ENCODE peak calls at places on chromosomes 16 and 17, in four cellular contexts. F, D, S and I are unnamed samples.

GRCh38 chr17:21304091-21304490 is 19.6 kb downstream of the MAP2K3 start:
- DNase-seq in S (no peak), D (peak; percentile 13), F (peak; percentile 45), I (peak; percentile 84)

GRCh38 chr17:75557075-75557851 is 30.3 kb upstream of the MYO15B start:
- DNase-seq in F (peak; percentile 77), D (no peak), S (peak; percentile 81), I (peak; percentile 91)

GRCh38 chr16:3850544-3850899 is 30.0 kb downstream of the CREBBP start:
- DNase-seq in D (no peak), S (no peak), F (no peak), I (no peak)

GRCh38 chr17:46818929-46819859 is 702 bp upstream of the WNT3 start:
- DNase-seq in D (no peak), F (peak; percentile 48), S (peak; percentile 98), I (peak; percentile 93)

GRCh38 chr17:58468944-58469343 is 19.3 kb downstream of the HSF5 start:
- DNase-seq in F (no peak), S (no peak), D (no peak), I (no peak)

GRCh38 chr17:69175812-69176517 is 34.3 kb upstream of the ABCA6 start:
- DNase-seq in D (no peak), S (no peak), F (no peak), I (no peak)

GRCh38 chr16:54236761-54237160 is 49.8 kb downstream of the IRX3 start:
- DNase-seq in D (no peak), S (no peak), F (no peak), I (peak; percentile 77)

GRCh38 chr16:17072104-17072503 is 398.7 kb downstream of the XYLT1 start:
- DNase-seq in D (no peak), S (no peak), F (no peak), I (peak; percentile 78)

GRCh38 chr17:54899201-54899600 is 1.5 kb upstream of the TOM1L1 start:
- DNase-seq in D (no peak), S (no peak), F (no peak), I (peak; percentile 43)

GRCh38 chr17:70217571-70217970 is 48.2 kb downstream of the KCNJ2 start:
- DNase-seq in S (no peak), D (no peak), F (no peak), I (no peak)

GRCh38 chr17:26792486-26792885 is 501.4 kb upstream of the WSB1 start:
- DNase-seq in S (no peak), F (no peak), D (no peak), I (no peak)

GRCh38 chr16:67395458-67396158 is 2.3 kb upstream of the TPPP3 start:
- DNase-seq in F (no peak), S (no peak), D (no peak), I (peak; percentile 94)

GRCh38 chr17:81991684-81992513 is 14.5 kb downstream of the ASPSCR1 start:
- DNase-seq in F (peak; percentile 89), D (peak; percentile 86), S (peak; percentile 85), I (peak; percentile 99)

GRCh38 chr17:72336026-72336803 is 215.4 kb downstream of the SOX9 start:
- DNase-seq in S (peak; percentile 72), F (no peak), D (no peak), I (no peak)

GRCh38 chr17:37701424-37702020 is 43.3 kb downstream of the HNF1B start:
- DNase-seq in F (peak; percentile 73), S (peak; percentile 87), D (no peak), I (no peak)

GRCh38 chr16:51553314-51553713 is 402.2 kb upstream of the SALL1 start:
- DNase-seq in S (no peak), F (no peak), D (no peak), I (no peak)

GRCh38 chr17:6682339-6682738 is 30.8 kb downstream of the C17orf100 start:
- DNase-seq in F (no peak), D (no peak), S (no peak), I (no peak)
- H3K36me3 ChIP-seq in F (no peaks in the 10 kb centered on the region), D (no peaks in the 10 kb centered on the region), S (no peaks in the 10 kb centered on the region), I (no peaks in the 10 kb centered on the region)

GRCh38 chr17:781920-782731 is at the start of the genes GLOD4 and MRM3:
- DNase-seq in D (peak; percentile 95), F (peak; percentile 98), S (peak; percentile 97), I (peak; percentile 99)
- TF ChIP-seq CTCF in D (peak; percentile 14), F (peak; percentile 12), S (peak; percentile 75), I (no peak)

GRCh38 chr17:79022507-79022991 is 1.4 kb upstream of the C1QTNF1 start:
- DNase-seq in D (no peak), F (peak; percentile 40), S (peak; percentile 48), I (peak; percentile 45)
- H3K4me1 ChIP-seq in D (peaks cover 40% of the 10 kb centered on the region), F (peaks cover 59% of the 10 kb centered on the region), S (peaks cover 13% of the 10 kb centered on the region), I (peaks cover 42% of the 10 kb centered on the region)

GRCh38 chr17:12136646-12137045 is 116.0 kb downstream of the MAP2K4 start:
- DNase-seq in S (no peak), D (no peak), F (no peak), I (no peak)

GRCh38 chr17:12134101-12134500 is 113.4 kb downstream of the MAP2K4 start:
- DNase-seq in F (no peak), D (no peak), S (no peak), I (no peak)

GRCh38 chr17:12133183-12133582 is 112.5 kb downstream of the MAP2K4 start:
- DNase-seq in D (no peak), F (no peak), S (no peak), I (no peak)

GRCh38 chr17:12136243-12136642 is 115.6 kb downstream of the MAP2K4 start:
- DNase-seq in S (no peak), F (no peak), D (no peak), I (no peak)

DNA sequence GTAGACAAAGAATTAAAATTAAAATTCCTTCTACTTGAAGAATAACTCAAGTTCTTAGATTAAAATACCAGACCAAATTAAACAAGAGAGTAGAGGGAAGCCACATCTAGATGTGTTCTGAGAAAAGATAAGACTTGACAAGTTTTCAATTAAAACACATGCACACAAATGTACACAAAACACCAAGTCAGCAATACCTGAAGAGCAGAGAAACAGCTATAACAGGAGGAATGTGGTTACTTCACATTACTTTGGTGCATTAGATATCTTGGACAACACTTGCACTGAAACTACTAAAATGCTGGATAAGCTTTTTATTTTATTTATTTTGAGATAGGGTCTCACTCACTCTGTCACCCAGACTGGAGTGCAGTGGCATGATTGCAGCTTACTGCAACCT is 113.9 kb downstream of the MAP2K4 start:
- DNase-seq in D (no peak), S (no peak), F (no peak), I (no peak)
- H3K36me3 ChIP-seq in D (peaks cover 43% of the 10 kb centered on the region), S (peaks cover 65% of the 10 kb centered on the region), F (peaks cover 32% of the 10 kb centered on the region), I (peaks cover 2% of the 10 kb centered on the region)

DNA sequence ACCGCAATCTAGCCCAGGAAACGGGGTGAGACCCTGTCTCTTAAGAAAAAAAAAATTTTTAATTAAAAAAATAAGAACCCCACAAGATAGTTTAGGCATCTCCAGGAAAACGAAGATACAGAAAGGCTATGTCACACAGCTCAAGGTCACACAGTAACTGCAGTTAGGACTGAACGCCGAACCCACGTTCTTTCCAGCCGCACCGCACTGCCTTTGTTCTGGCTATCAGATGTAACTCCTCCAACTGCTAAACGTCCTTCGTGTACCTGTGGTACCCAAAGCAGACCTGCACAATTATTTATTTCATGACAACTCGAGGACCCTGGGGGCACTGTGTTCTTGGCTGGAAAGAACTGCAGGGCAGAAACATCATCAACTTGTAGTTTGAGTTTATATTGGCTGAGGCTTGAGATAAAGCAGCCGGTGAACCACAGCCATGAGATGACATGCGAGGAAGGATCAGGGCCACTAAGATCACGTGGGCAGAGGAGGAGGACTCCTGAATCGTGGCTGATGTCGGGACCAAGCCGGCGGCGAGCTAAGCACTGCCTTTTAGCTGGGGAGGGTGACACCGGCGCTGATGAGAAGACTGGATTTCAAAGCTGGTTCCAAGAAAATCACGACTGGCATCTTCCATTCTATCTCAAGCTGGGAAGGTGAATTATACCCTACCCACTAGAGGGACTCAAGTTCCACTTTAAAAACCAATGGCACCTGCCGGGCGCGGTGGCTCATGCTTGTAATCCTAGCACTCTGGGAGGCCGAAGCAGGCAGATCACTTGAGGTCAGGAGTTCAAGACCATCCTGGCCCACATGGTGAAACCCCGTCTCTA is 20.7 kb upstream of the MNT start:
- DNase-seq in F (no peak), D (no peak), S (peak; percentile 76), I (peak; percentile 58)
- TF ChIP-seq CTCF in F (no peak), D (peak; percentile 38), S (peak; percentile 64), I (peak; percentile 29)

GRCh38 chr16:89331371-89332109 is 114.0 kb downstream of the ZNF778 start:
- DNase-seq in D (no peak), F (no peak), S (no peak), I (peak; percentile 30)
- H3K4me1 ChIP-seq in D (peaks cover 78% of the 10 kb centered on the region), F (peaks cover 40% of the 10 kb centered on the region), S (peaks cover 16% of the 10 kb centered on the region), I (peaks cover 38% of the 10 kb centered on the region)

GRCh38 chr16:684961-685696 is 995 bp upstream of the JMJD8 start:
- DNase-seq in F (no peak), D (peak; percentile 45), S (no peak), I (no peak)
- H3K36me3 ChIP-seq in F (peaks cover 32% of the 10 kb centered on the region), D (peaks cover 34% of the 10 kb centered on the region), S (peaks cover 36% of the 10 kb centered on the region), I (peaks cover 23% of the 10 kb centered on the region)

GRCh38 chr17:792277-792676 is 10.1 kb downstream of the MRM3 start:
- DNase-seq in D (no peak), S (peak; percentile 69), F (no peak), I (no peak)
- TF ChIP-seq CTCF in D (no peak), S (peak; percentile 47), F (no peak), I (no peak)

GRCh38 chr17:67243284-67243683 is 1.7 kb downstream of the HELZ start:
- DNase-seq in F (no peak), S (no peak), D (no peak), I (no peak)
- H3K4me1 ChIP-seq in F (peaks cover 39% of the 10 kb centered on the region), S (peaks cover 3% of the 10 kb centered on the region), D (peaks cover 50% of the 10 kb centered on the region), I (peaks cover 29% of the 10 kb centered on the region)